ENCODE peak calls at places on chromosomes 1 and 21, in ten cellular contexts. Z is transverse colon, Y is AG08395, C is lower leg skin, L is HuH-7.5, F is posterior cingulate gyrus, E is head of caudate nucleus, G is T-helper 22 cell, J is aorta, R is H54. O is an unnamed sample.

GRCh38 chr1:46021046-46021822 is 111.2 kb downstream of the PIK3R3 start:
- DNase-seq in Z (no peak), Y (no peak), C (no peak), L (no peak), F (no peak), E (no peak), G (no peak), J (no peak), R (no peak), O (peak)

GRCh38 chr21:44820851-44821250 is 3.0 kb upstream of the SUMO3 start:
- DNase-seq in Z (no peak), Y (peak), C (no peak), L (no peak), F (peak), E (no peak), G (no peak), J (no peak), R (no peak), O (no peak)

GRCh38 chr1:183887826-183888819 is 83.2 kb downstream of the RGL1 start:
- DNase-seq in Z (no peak), Y (no peak), C (no peak), L (no peak), F (no peak), E (no peak), G (no peak), J (no peak), R (no peak), O (no peak)

GRCh38 chr21:45550552-45551210 is 8.4 kb upstream of the SLC19A1 start:
- DNase-seq in Z (peak), Y (no peak), C (no peak), L (no peak), F (peak), E (no peak), G (no peak), J (peak), R (no peak), O (no peak)

GRCh38 chr1:60697204-60697994 is 385.0 kb upstream of the NFIA start:
- DNase-seq in Z (no peak), Y (no peak), C (no peak), L (no peak), F (no peak), E (no peak), G (no peak), J (no peak), R (no peak), O (no peak)

GRCh38 chr1:245247791-245248789 is 93.3 kb downstream of the KIF26B start:
- DNase-seq in Z (no peak), Y (no peak), C (no peak), L (no peak), F (no peak), E (no peak), G (no peak), J (no peak), R (no peak), O (no peak)

GRCh38 chr1:150748859-150749719 is 16.5 kb downstream of the CTSS start:
- DNase-seq in Z (no peak), Y (no peak), C (no peak), L (no peak), F (no peak), E (no peak), G (no peak), J (no peak), R (no peak), O (no peak)

GRCh38 chr1:81802601-81803422 is 2.1 kb downstream of the ADGRL2 start:
- DNase-seq in Z (peak), Y (peak), C (peak), L (peak), F (peak), E (peak), G (no peak), J (peak), R (no peak), O (peak)

GRCh38 chr1:6569033-6569432 is 10.8 kb upstream of the ZBTB48 start:
- DNase-seq in Z (no peak), Y (no peak), C (no peak), L (no peak), F (no peak), E (no peak), G (no peak), J (no peak), R (no peak), O (no peak)

GRCh38 chr1:177783052-177783451 is 186.8 kb downstream of the SEC16B start:
- DNase-seq in Z (no peak), Y (no peak), C (no peak), L (no peak), F (no peak), E (no peak), G (no peak), J (no peak), R (no peak), O (no peak)